ENCODE peak calls at places on chromosomes 7 and 10, in six cellular contexts. Q is HepG2, I is sigmoid colon, X is upper lobe of left lung, K is tibial nerve, L is A549. J is an unnamed sample.

GRCh38 chr7:96669812-96670211 is 39.8 kb downstream of the SEM1 start:
- DNase-seq in Q (no peak), I (no peak), X (no peak), K (no peak), L (no peak), J (no peak)

GRCh38 chr10:109996766-109997171 is 11.0 kb upstream of the ADD3 start:
- DNase-seq in Q (no peak), I (no peak), X (no peak), K (no peak), L (no peak), J (no peak)

GRCh38 chr7:108385834-108386422 is 70.3 kb downstream of the NRCAM start:
- DNase-seq in Q (no peak), I (no peak), X (no peak), K (no peak), L (no peak), J (no peak)

GRCh38 chr7:132035517-132036362 is 479.3 kb upstream of the PODXL start:
- DNase-seq in Q (no peak), I (no peak), X (no peak), K (no peak), L (no peak), J (no peak)

GRCh38 chr7:540997-541396 is 21.4 kb upstream of the PDGFA start:
- DNase-seq in Q (no peak), I (no peak), X (no peak), K (no peak), L (no peak), J (no peak)

GRCh38 chr7:22681852-22682657 is 44.9 kb upstream of the IL6 start:
- DNase-seq in Q (no peak), I (no peak), X (no peak), K (no peak), L (no peak), J (no peak)

GRCh38 chr10:58637372-58637771 is 124.7 kb downstream of the BICC1 start:
- DNase-seq in Q (peak), I (no peak), X (no peak), K (no peak), L (peak), J (no peak)

GRCh38 chr7:142943706-142944268 is 4.5 kb downstream of the LLCFC1 start:
- DNase-seq in Q (no peak), I (no peak), X (no peak), K (no peak), L (no peak), J (no peak)

GRCh38 chr10:90289037-90289436 is 568.8 kb downstream of the HTR7 start:
- DNase-seq in Q (no peak), I (no peak), X (no peak), K (no peak), L (no peak), J (no peak)

GRCh38 chr7:21971780-21972396 is 26.2 kb upstream of the CDCA7L start:
- DNase-seq in Q (no peak), I (no peak), X (no peak), K (no peak), L (no peak), J (no peak)

GRCh38 chr10:109040622-109041021 is 882.7 kb downstream of the XPNPEP1 start:
- DNase-seq in Q (no peak), I (no peak), X (no peak), K (no peak), L (no peak), J (no peak)

GRCh38 chr7:7736671-7737070 is 18.3 kb upstream of the RPA3 start:
- DNase-seq in Q (no peak), I (no peak), X (no peak), K (no peak), L (no peak), J (no peak)

GRCh38 chr10:78602201-78602917 is 466.4 kb upstream of the ZMIZ1 start:
- DNase-seq in Q (no peak), I (no peak), X (no peak), K (no peak), L (no peak), J (no peak)

GRCh38 chr10:10605551-10606081 is 412.1 kb upstream of the CELF2 start:
- DNase-seq in Q (no peak), I (peak), X (no peak), K (peak), L (no peak), J (peak)

GRCh38 chr7:4212376-4212775 is 469.7 kb upstream of the FOXK1 start:
- DNase-seq in Q (no peak), I (no peak), X (no peak), K (no peak), L (no peak), J (no peak)

GRCh38 chr10:9243861-9244515 is 1189.5 kb downstream of the GATA3 start:
- DNase-seq in Q (no peak), I (no peak), X (no peak), K (no peak), L (no peak), J (no peak)

DNA sequence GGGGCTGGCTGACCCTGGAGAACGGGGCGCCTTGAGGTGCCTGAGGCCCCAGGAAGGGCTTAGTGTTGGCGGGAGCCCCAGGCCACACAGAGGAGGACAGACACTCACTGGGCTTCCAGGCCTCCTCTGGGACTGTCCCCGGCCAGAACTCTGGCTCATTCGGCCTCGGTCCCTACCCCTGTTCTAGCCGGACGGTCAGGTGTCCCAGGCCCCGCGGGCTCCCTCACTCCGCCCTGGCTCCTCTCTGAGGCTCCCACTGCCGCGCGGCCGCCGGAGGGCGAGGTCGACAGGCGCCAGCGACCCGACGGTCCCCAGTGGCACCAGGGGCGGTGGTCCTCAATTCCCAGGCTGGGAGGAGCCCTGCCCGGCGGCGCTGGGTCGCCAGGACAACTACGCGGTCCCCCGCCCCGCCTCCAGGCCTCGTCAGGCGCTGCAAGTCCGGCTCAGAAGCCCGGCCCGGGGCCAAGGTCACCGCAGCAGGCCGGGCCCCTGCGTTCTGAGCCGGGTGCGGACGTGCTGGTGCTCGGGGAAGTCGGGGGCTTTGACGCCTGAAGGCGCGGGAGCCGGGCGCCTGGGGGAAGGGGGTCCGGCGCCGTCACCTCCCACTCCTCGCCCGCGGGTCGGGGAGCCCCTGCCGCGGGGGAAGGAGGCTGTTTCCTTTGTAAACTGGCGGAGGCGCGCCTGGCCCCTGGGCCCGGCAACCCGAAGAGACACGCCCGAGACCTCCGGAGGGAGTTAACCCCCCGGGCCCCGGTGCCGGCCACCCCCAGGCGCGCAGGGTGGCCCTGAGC is 1.1 kb upstream of the PWWP2B start:
- DNase-seq in Q (peak), I (peak), X (peak), K (peak), L (no peak), J (peak)
- TF ChIP-seq POLR2A in Q (peak), I (peak), X (peak), K (peak), L (no peak), J (peak)

DNA sequence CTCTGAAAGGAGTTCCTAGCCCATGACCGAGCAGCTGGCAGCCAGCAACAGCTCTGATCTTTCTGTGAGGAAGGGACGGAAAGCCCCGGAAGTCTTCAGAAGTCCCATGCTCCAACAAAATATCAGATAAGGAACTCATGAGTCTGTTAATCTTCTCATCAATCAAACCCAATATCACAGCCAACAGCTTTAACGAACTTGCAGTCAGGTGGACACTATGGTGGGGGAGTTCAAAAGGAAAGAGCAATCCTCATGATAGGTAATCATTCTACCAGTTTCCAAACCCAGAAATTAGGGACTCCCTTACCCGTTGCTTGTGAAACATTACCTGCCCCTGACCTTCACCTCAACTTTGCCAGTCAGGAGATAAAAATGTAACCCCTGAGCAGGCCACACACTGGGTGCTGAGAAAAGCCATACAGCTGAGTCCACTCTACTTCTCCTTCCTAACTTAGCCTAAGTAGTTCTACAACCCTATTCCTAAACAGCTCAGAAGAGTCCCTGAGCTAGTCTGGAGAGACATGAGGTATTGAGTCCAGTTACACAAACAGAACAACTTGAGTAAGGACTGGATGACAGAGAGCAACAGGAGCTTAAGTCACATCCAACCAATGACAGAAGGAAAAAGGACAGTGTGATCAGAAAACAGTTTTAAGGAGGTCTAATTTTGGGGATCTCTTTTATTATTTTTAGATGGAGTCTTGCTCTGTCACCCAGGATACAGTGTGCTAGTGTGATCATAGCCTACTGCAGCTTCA is 2.2 kb downstream of the NDST2 start:
- DNase-seq in Q (no peak), I (no peak), X (no peak), K (no peak), L (no peak), J (no peak)
- TF ChIP-seq EP300 in Q (no peak), I (no peak), X (no peak), K (no peak), L (no peak), J (no peak)

DNA sequence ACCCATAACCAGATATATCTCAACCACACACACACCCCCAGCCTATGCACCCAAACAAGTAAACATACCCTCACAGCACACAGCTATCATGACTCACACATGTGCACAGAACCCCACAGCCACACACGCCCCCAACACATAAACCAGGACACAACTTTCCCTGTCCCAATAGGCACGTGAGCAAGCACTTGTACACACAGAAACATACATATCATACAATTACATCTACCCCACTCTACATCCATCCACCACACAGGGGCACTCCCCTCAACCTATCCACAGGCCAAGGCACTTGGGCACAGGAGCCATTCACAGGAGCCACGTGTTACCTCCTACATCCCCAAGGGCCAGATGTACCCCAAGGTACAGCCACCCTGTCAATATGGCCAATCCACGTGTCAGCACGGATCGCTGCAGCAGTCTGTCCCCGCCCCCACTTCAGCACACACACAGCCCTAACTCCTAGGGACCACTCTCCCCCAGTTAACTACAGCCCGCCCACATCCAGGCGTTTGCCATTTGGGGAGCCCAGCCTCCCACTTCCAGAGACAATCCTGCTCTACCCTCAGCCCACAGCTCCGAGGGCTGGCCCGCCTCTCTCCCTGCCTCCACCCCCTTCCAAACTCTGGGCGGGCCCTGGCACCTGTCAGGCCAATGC is 163.5 kb downstream of the SH3PXD2A start:
- DNase-seq in Q (no peak), I (no peak), X (no peak), K (no peak), L (no peak), J (peak)
- TF ChIP-seq POLR2A in Q (no peak), I (no peak), X (no peak), K (no peak), L (no peak), J (no peak)

GRCh38 chr10:22765660-22766547 is 51.5 kb upstream of the PIP4K2A start:
- DNase-seq in Q (no peak), I (no peak), X (no peak), K (no peak), L (no peak), J (no peak)
- TF ChIP-seq EP300 in Q (no peak), I (no peak), X (no peak), K (no peak), L (no peak), J (no peak)

DNA sequence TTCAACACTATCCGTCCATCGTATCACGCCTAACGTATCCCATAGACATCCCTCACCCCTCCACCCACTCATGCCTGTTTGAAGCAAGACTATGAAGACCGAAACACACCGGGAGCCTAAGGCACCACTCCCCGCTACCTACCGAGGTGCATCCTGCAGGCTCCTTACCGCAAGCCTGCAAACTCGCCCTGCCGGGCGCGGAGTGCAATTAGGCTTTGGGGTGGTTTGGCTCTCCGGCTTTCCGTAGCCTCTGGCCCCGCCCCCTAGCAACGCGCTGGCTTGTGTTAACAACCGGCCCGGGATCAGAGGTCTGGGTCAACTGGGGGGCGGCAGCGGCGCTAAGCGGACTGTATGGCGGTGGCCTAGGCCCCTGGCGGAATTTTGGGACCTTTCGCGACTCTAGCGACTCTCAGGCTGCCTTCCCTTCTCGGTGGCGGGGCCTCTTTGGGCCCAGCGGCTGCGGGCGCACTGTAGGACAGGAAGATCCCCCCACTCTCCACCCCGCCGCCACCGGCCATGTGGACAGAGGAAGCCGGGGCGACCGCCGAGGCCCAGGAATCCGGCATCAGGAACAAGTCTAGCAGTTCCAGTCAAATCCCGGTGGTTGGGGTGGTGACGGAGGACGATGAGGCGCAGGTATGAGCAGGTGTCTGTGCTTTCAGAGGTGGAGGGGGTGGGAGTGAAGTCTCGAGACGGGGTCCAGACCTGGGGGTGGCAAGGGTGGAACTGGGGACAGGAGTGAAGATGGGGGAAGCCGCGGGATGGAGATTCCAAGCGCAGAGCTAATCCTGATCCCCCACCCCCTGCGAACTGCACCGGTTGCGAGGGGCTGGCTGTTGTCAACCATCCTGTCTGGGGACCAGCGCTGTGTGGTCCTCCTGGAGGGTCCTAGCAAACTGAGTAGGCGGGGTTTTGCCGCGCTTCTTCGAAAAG is at the start of gene CFAP69:
- DNase-seq in Q (peak), I (peak), X (peak), K (peak), L (peak), J (peak)
- TF ChIP-seq POLR2A in Q (peak), I (no peak), X (peak), K (peak), L (peak), J (peak)

DNA sequence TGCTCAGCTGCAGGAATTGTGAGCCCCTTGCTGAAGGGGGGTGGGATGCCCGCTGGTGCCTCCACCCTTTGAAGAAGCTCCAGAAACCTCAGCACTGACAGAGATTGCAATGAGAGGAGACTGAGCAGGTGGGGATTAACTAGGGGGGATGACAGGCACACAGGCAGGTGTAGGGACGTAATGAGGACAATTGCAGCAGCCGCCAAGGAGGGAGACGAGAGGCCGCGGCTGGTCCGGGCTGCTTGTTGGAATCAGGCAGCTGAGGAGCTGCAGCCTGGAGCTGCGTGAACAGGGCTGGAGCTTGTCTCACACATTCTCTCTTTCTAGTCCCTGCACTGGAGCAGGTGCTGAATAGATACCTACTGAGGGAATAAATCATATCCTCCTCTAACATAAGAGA is 122.0 kb upstream of the TCERG1L start:
- DNase-seq in Q (no peak), I (no peak), X (no peak), K (no peak), L (no peak), J (no peak)
- TF ChIP-seq EP300 in Q (no peak), I (no peak), X (no peak), K (no peak), L (no peak), J (no peak)

J was measured in ovary.